ENCODE peak calls at places on chromosomes 5 and 9, in four cellular contexts. One of them, this sample, is unnamed.

GRCh38 chr5:139960723-139961383 is 82.2 kb downstream of the NRG2 start:
- DNase-seq in naive thymus-derived CD4-positive, alpha-beta T cell: no peak
- DNase-seq in sigmoid colon: no peak
- DNase-seq in small intestine: no peak
- DNase-seq in this sample: no peak

GRCh38 chr9:125361837-125362531 is 100.4 kb downstream of the GAPVD1 start:
- DNase-seq in sigmoid colon: no peak
- DNase-seq in small intestine: no peak
- DNase-seq in naive thymus-derived CD4-positive, alpha-beta T cell: no peak
- DNase-seq in this sample: no peak

GRCh38 chr9:137524597-137525317 is 25.4 kb downstream of the PNPLA7 start:
- DNase-seq in sigmoid colon: no peak
- DNase-seq in small intestine: no peak
- DNase-seq in naive thymus-derived CD4-positive, alpha-beta T cell: no peak
- DNase-seq in this sample: no peak

GRCh38 chr5:138705007-138705406 is 48.2 kb upstream of the CTNNA1 start:
- DNase-seq in sigmoid colon: no peak
- DNase-seq in naive thymus-derived CD4-positive, alpha-beta T cell: no peak
- DNase-seq in small intestine: no peak
- DNase-seq in this sample: no peak

GRCh38 chr5:34762321-34762871 is 76.6 kb upstream of the TTC23L start:
- DNase-seq in naive thymus-derived CD4-positive, alpha-beta T cell: no peak
- DNase-seq in sigmoid colon: no peak
- DNase-seq in small intestine: no peak
- DNase-seq in this sample: no peak

GRCh38 chr5:93022211-93022610 is 558.8 kb downstream of the NR2F1-AS1 start:
- DNase-seq in naive thymus-derived CD4-positive, alpha-beta T cell: no peak
- DNase-seq in sigmoid colon: no peak
- DNase-seq in small intestine: no peak
- DNase-seq in this sample: no peak

GRCh38 chr9:109483771-109484442 is 14.2 kb downstream of the PTPN3 start:
- DNase-seq in sigmoid colon: no peak
- DNase-seq in naive thymus-derived CD4-positive, alpha-beta T cell: no peak
- DNase-seq in small intestine: no peak
- DNase-seq in this sample: no peak

GRCh38 chr9:133976191-133976861 is 15.8 kb downstream of the VAV2 start:
- DNase-seq in small intestine: no peak
- DNase-seq in naive thymus-derived CD4-positive, alpha-beta T cell: no peak
- DNase-seq in sigmoid colon: peak; percentile 55
- DNase-seq in this sample: no peak

GRCh38 chr9:114397848-114398605 is 10.2 kb upstream of the AKNA start:
- DNase-seq in small intestine: peak; percentile 96
- DNase-seq in sigmoid colon: peak; percentile 99
- DNase-seq in naive thymus-derived CD4-positive, alpha-beta T cell: peak; percentile 93
- DNase-seq in this sample: peak; percentile 84

GRCh38 chr9:72703574-72703973 is 182.2 kb downstream of the TMC1 start:
- DNase-seq in naive thymus-derived CD4-positive, alpha-beta T cell: no peak
- DNase-seq in sigmoid colon: no peak
- DNase-seq in small intestine: no peak
- DNase-seq in this sample: no peak

GRCh38 chr5:141877478-141878185 is 578 bp downstream of the PCDH1 start:
- DNase-seq in small intestine: peak; percentile 31
- DNase-seq in naive thymus-derived CD4-positive, alpha-beta T cell: no peak
- DNase-seq in sigmoid colon: no peak
- DNase-seq in this sample: no peak

GRCh38 chr9:125586173-125586512 is 120.9 kb downstream of the MAPKAP1 start:
- DNase-seq in small intestine: peak; percentile 45
- DNase-seq in sigmoid colon: no peak
- DNase-seq in naive thymus-derived CD4-positive, alpha-beta T cell: no peak
- DNase-seq in this sample: no peak

GRCh38 chr5:145872486-145872885 is 328 bp downstream of the GRXCR2 start:
- DNase-seq in naive thymus-derived CD4-positive, alpha-beta T cell: no peak
- DNase-seq in sigmoid colon: no peak
- DNase-seq in small intestine: peak; percentile 46
- DNase-seq in this sample: no peak

GRCh38 chr9:33452828-33453271 is 5.5 kb upstream of the AQP3 start:
- DNase-seq in small intestine: peak; percentile 70
- DNase-seq in naive thymus-derived CD4-positive, alpha-beta T cell: no peak
- DNase-seq in sigmoid colon: no peak
- DNase-seq in this sample: no peak

GRCh38 chr9:92138157-92138959 is 23.1 kb upstream of the SPTLC1 start:
- DNase-seq in small intestine: peak; percentile 33
- DNase-seq in sigmoid colon: peak; percentile 84
- DNase-seq in naive thymus-derived CD4-positive, alpha-beta T cell: peak; percentile 75
- DNase-seq in this sample: peak; percentile 17

GRCh38 chr5:169100735-169101075 is 200.2 kb downstream of the SLIT3 start:
- DNase-seq in naive thymus-derived CD4-positive, alpha-beta T cell: no peak
- DNase-seq in sigmoid colon: no peak
- DNase-seq in small intestine: no peak
- DNase-seq in this sample: no peak

GRCh38 chr5:142869883-142870282 is 99.7 kb downstream of the ARHGAP26 start:
- DNase-seq in sigmoid colon: peak; percentile 75
- DNase-seq in naive thymus-derived CD4-positive, alpha-beta T cell: no peak
- DNase-seq in small intestine: peak; percentile 50
- DNase-seq in this sample: no peak

GRCh38 chr5:17190799-17191391 is 26.5 kb upstream of the BASP1 start:
- DNase-seq in sigmoid colon: no peak
- DNase-seq in small intestine: peak; percentile 96
- DNase-seq in naive thymus-derived CD4-positive, alpha-beta T cell: no peak
- DNase-seq in this sample: no peak

GRCh38 chr9:137254624-137255447 is at the start of gene NELFB:
- DNase-seq in sigmoid colon: peak; percentile 95
- DNase-seq in naive thymus-derived CD4-positive, alpha-beta T cell: peak; percentile 100
- DNase-seq in small intestine: peak; percentile 92
- DNase-seq in this sample: peak; percentile 84

GRCh38 chr9:4177970-4178758 is 121.7 kb downstream of the GLIS3 start:
- DNase-seq in naive thymus-derived CD4-positive, alpha-beta T cell: no peak
- DNase-seq in small intestine: no peak
- DNase-seq in sigmoid colon: no peak
- DNase-seq in this sample: no peak

GRCh38 chr9:37976714-37977477 is 73.0 kb upstream of the SLC25A51 start:
- DNase-seq in naive thymus-derived CD4-positive, alpha-beta T cell: no peak
- DNase-seq in small intestine: no peak
- DNase-seq in sigmoid colon: peak; percentile 78
- DNase-seq in this sample: no peak

GRCh38 chr5:58454025-58454424 is 5.9 kb downstream of the PLK2 start:
- DNase-seq in naive thymus-derived CD4-positive, alpha-beta T cell: no peak
- DNase-seq in small intestine: peak; percentile 37
- DNase-seq in sigmoid colon: no peak
- DNase-seq in this sample: no peak

GRCh38 chr5:138330813-138331448 is 673 bp downstream of the CDC25C start:
- DNase-seq in sigmoid colon: no peak
- DNase-seq in naive thymus-derived CD4-positive, alpha-beta T cell: no peak
- DNase-seq in small intestine: peak; percentile 50
- DNase-seq in this sample: no peak

GRCh38 chr9:78196258-78196657 is 39.6 kb upstream of the CEP78 start:
- DNase-seq in sigmoid colon: no peak
- DNase-seq in small intestine: no peak
- DNase-seq in naive thymus-derived CD4-positive, alpha-beta T cell: no peak
- DNase-seq in this sample: no peak

GRCh38 chr5:135883441-135883840 is 12.2 kb downstream of the IL9 start:
- DNase-seq in sigmoid colon: no peak
- DNase-seq in naive thymus-derived CD4-positive, alpha-beta T cell: no peak
- DNase-seq in small intestine: no peak
- DNase-seq in this sample: no peak

GRCh38 chr5:53433036-53433435 is 47.4 kb upstream of the FST start:
- DNase-seq in sigmoid colon: no peak
- DNase-seq in naive thymus-derived CD4-positive, alpha-beta T cell: no peak
- DNase-seq in small intestine: no peak
- DNase-seq in this sample: no peak

GRCh38 chr5:10745133-10745532 is 15.9 kb downstream of the DAP start:
- DNase-seq in sigmoid colon: no peak
- DNase-seq in small intestine: no peak
- DNase-seq in naive thymus-derived CD4-positive, alpha-beta T cell: no peak
- DNase-seq in this sample: no peak

GRCh38 chr5:67731886-67732285 is 483.7 kb upstream of the PIK3R1 start:
- DNase-seq in small intestine: no peak
- DNase-seq in naive thymus-derived CD4-positive, alpha-beta T cell: no peak
- DNase-seq in sigmoid colon: no peak
- DNase-seq in this sample: no peak

GRCh38 chr5:151073280-151073679 is 7.6 kb downstream of the TNIP1 start:
- DNase-seq in naive thymus-derived CD4-positive, alpha-beta T cell: no peak
- DNase-seq in sigmoid colon: no peak
- DNase-seq in small intestine: no peak
- DNase-seq in this sample: no peak

GRCh38 chr5:151074557-151074956 is 6.3 kb downstream of the TNIP1 start:
- DNase-seq in naive thymus-derived CD4-positive, alpha-beta T cell: no peak
- DNase-seq in small intestine: no peak
- DNase-seq in sigmoid colon: no peak
- DNase-seq in this sample: no peak

GRCh38 chr5:151071021-151071420 is 9.8 kb downstream of the TNIP1 start:
- DNase-seq in naive thymus-derived CD4-positive, alpha-beta T cell: no peak
- DNase-seq in small intestine: no peak
- DNase-seq in sigmoid colon: no peak
- DNase-seq in this sample: no peak

GRCh38 chr5:151070449-151070848 is 10.4 kb downstream of the TNIP1 start:
- DNase-seq in small intestine: no peak
- DNase-seq in naive thymus-derived CD4-positive, alpha-beta T cell: no peak
- DNase-seq in sigmoid colon: no peak
- DNase-seq in this sample: no peak

GRCh38 chr5:151072234-151073025 is 8.4 kb downstream of the TNIP1 start:
- DNase-seq in naive thymus-derived CD4-positive, alpha-beta T cell: no peak
- DNase-seq in sigmoid colon: no peak
- DNase-seq in small intestine: peak; percentile 68
- DNase-seq in this sample: no peak
- H3K27ac ChIP-seq in naive thymus-derived CD4-positive, alpha-beta T cell: no peak overlapping the region
- H3K27ac ChIP-seq in sigmoid colon: no peak overlapping the region
- H3K27ac ChIP-seq in small intestine: no peak overlapping the region
- H3K27ac ChIP-seq in this sample: no peak overlapping the region

DNA sequence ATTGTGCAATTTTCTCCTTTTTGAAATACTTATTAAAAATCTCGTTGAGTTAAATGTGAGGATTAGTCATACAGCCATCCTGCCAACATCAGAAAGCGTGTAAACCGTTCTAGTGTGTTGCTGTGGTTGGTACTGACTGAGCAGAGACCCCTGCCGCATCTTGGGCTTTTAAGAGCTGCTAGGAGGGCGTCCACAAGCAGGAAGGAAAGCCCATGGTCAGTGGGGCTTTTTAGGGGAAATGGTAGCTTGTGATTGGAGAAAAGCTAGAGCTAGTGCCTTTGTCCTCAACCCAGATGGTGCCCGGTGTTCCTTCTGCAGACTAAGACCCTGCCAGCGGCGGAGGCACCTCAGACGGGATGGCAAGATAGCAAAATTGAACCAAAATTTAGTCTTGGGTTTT is 1.4 kb downstream of the SDHA start:
- DNase-seq in small intestine: peak; percentile 28
- DNase-seq in naive thymus-derived CD4-positive, alpha-beta T cell: no peak
- DNase-seq in sigmoid colon: no peak
- DNase-seq in this sample: no peak
- H3K27ac ChIP-seq in small intestine: peak overlapping the region; percentile 77
- H3K27ac ChIP-seq in naive thymus-derived CD4-positive, alpha-beta T cell: peak overlapping the region; percentile 92
- H3K27ac ChIP-seq in sigmoid colon: peak overlapping the region; percentile 90
- H3K27ac ChIP-seq in this sample: no peak overlapping the region

GRCh38 chr9:27569406-27569805 is 3.9 kb downstream of the C9orf72 start:
- DNase-seq in small intestine: peak; percentile 44
- DNase-seq in naive thymus-derived CD4-positive, alpha-beta T cell: no peak
- DNase-seq in sigmoid colon: no peak
- DNase-seq in this sample: no peak
- H3K27ac ChIP-seq in small intestine: no peak overlapping the region
- H3K27ac ChIP-seq in naive thymus-derived CD4-positive, alpha-beta T cell: no peak overlapping the region
- H3K27ac ChIP-seq in sigmoid colon: no peak overlapping the region
- H3K27ac ChIP-seq in this sample: no peak overlapping the region

GRCh38 chr5:14272548-14273205 is 129.5 kb downstream of the TRIO start:
- DNase-seq in sigmoid colon: no peak
- DNase-seq in naive thymus-derived CD4-positive, alpha-beta T cell: no peak
- DNase-seq in small intestine: peak; percentile 17
- DNase-seq in this sample: no peak
- H3K27ac ChIP-seq in sigmoid colon: no peak overlapping the region
- H3K27ac ChIP-seq in naive thymus-derived CD4-positive, alpha-beta T cell: no peak overlapping the region
- H3K27ac ChIP-seq in small intestine: no peak overlapping the region
- H3K27ac ChIP-seq in this sample: no peak overlapping the region

This sample was measured in substantia nigra.